ENCODE peak calls at places on chromosomes 7 and 10, in ten cellular contexts. One of them, this sample, is unnamed.

GRCh38 chr10:13684252-13684791 is 97.6 kb downstream of the PRPF18 start:
- DNase-seq in testis: peak; percentile 29
- DNase-seq in right lobe of liver: no peak
- DNase-seq in Panc1: no peak
- DNase-seq in heart left ventricle: peak; percentile 90
- DNase-seq in naive thymus-derived CD4-positive, alpha-beta T cell: no peak
- DNase-seq in ovary: peak; percentile 44
- DNase-seq in CD8-positive, alpha-beta memory T cell: no peak
- DNase-seq in stomach: peak; percentile 43
- DNase-seq in right cardiac atrium: peak; percentile 92
- DNase-seq in this sample: no peak

GRCh38 chr10:1444826-1445225 is 292.5 kb downstream of the ADARB2 start:
- DNase-seq in ovary: no peak
- DNase-seq in Panc1: no peak
- DNase-seq in testis: no peak
- DNase-seq in heart left ventricle: no peak
- DNase-seq in stomach: no peak
- DNase-seq in right cardiac atrium: no peak
- DNase-seq in right lobe of liver: no peak
- DNase-seq in CD8-positive, alpha-beta memory T cell: no peak
- DNase-seq in naive thymus-derived CD4-positive, alpha-beta T cell: no peak
- DNase-seq in this sample: no peak

GRCh38 chr10:34960983-34961382 is 129.2 kb downstream of the CUL2 start:
- DNase-seq in testis: no peak
- DNase-seq in Panc1: no peak
- DNase-seq in naive thymus-derived CD4-positive, alpha-beta T cell: no peak
- DNase-seq in right cardiac atrium: no peak
- DNase-seq in heart left ventricle: no peak
- DNase-seq in right lobe of liver: no peak
- DNase-seq in CD8-positive, alpha-beta memory T cell: no peak
- DNase-seq in stomach: no peak
- DNase-seq in ovary: no peak
- DNase-seq in this sample: no peak

GRCh38 chr10:12299222-12299973 is 49.9 kb upstream of the CAMK1D start:
- DNase-seq in stomach: peak; percentile 33
- DNase-seq in testis: no peak
- DNase-seq in naive thymus-derived CD4-positive, alpha-beta T cell: no peak
- DNase-seq in Panc1: no peak
- DNase-seq in ovary: no peak
- DNase-seq in heart left ventricle: no peak
- DNase-seq in right cardiac atrium: no peak
- DNase-seq in CD8-positive, alpha-beta memory T cell: no peak
- DNase-seq in right lobe of liver: peak; percentile 88
- DNase-seq in this sample: no peak

GRCh38 chr7:151469281-151469680 is 29.3 kb upstream of the CRYGN start:
- DNase-seq in ovary: no peak
- DNase-seq in Panc1: no peak
- DNase-seq in right lobe of liver: no peak
- DNase-seq in heart left ventricle: no peak
- DNase-seq in right cardiac atrium: no peak
- DNase-seq in CD8-positive, alpha-beta memory T cell: no peak
- DNase-seq in testis: no peak
- DNase-seq in stomach: no peak
- DNase-seq in naive thymus-derived CD4-positive, alpha-beta T cell: no peak
- DNase-seq in this sample: no peak

GRCh38 chr7:46218461-46219202 is 297.6 kb upstream of the IGFBP3 start:
- DNase-seq in Panc1: no peak
- DNase-seq in testis: no peak
- DNase-seq in heart left ventricle: no peak
- DNase-seq in right cardiac atrium: no peak
- DNase-seq in right lobe of liver: no peak
- DNase-seq in naive thymus-derived CD4-positive, alpha-beta T cell: no peak
- DNase-seq in CD8-positive, alpha-beta memory T cell: no peak
- DNase-seq in ovary: no peak
- DNase-seq in stomach: no peak
- DNase-seq in this sample: no peak

GRCh38 chr10:79056361-79056735 is 12.4 kb upstream of the ZMIZ1 start:
- DNase-seq in naive thymus-derived CD4-positive, alpha-beta T cell: no peak
- DNase-seq in ovary: peak; percentile 9
- DNase-seq in right cardiac atrium: no peak
- DNase-seq in stomach: peak; percentile 24
- DNase-seq in heart left ventricle: peak; percentile 14
- DNase-seq in testis: no peak
- DNase-seq in Panc1: no peak
- DNase-seq in CD8-positive, alpha-beta memory T cell: peak; percentile 19
- DNase-seq in right lobe of liver: peak; percentile 25
- DNase-seq in this sample: no peak

GRCh38 chr7:7884855-7885254 is 83.7 kb upstream of the GLCCI1 start:
- DNase-seq in right lobe of liver: no peak
- DNase-seq in ovary: no peak
- DNase-seq in heart left ventricle: no peak
- DNase-seq in testis: no peak
- DNase-seq in CD8-positive, alpha-beta memory T cell: no peak
- DNase-seq in right cardiac atrium: no peak
- DNase-seq in naive thymus-derived CD4-positive, alpha-beta T cell: no peak
- DNase-seq in Panc1: no peak
- DNase-seq in stomach: no peak
- DNase-seq in this sample: no peak

GRCh38 chr7:45709168-45710034 is 135.2 kb downstream of the ADCY1 start:
- DNase-seq in heart left ventricle: peak; percentile 64
- DNase-seq in stomach: peak; percentile 35
- DNase-seq in naive thymus-derived CD4-positive, alpha-beta T cell: peak; percentile 12
- DNase-seq in testis: peak; percentile 10
- DNase-seq in Panc1: no peak
- DNase-seq in right lobe of liver: peak; percentile 43
- DNase-seq in ovary: peak; percentile 10
- DNase-seq in right cardiac atrium: peak; percentile 77
- DNase-seq in CD8-positive, alpha-beta memory T cell: no peak
- DNase-seq in this sample: no peak

GRCh38 chr10:121406823-121407545 is 191.3 kb downstream of the FGFR2 start:
- DNase-seq in testis: no peak
- DNase-seq in right lobe of liver: no peak
- DNase-seq in heart left ventricle: no peak
- DNase-seq in naive thymus-derived CD4-positive, alpha-beta T cell: no peak
- DNase-seq in right cardiac atrium: no peak
- DNase-seq in stomach: no peak
- DNase-seq in ovary: no peak
- DNase-seq in CD8-positive, alpha-beta memory T cell: no peak
- DNase-seq in Panc1: no peak
- DNase-seq in this sample: no peak

GRCh38 chr10:68121862-68122261 is 12.6 kb downstream of the MYPN start:
- DNase-seq in CD8-positive, alpha-beta memory T cell: no peak
- DNase-seq in ovary: no peak
- DNase-seq in naive thymus-derived CD4-positive, alpha-beta T cell: no peak
- DNase-seq in stomach: no peak
- DNase-seq in Panc1: no peak
- DNase-seq in heart left ventricle: no peak
- DNase-seq in right cardiac atrium: no peak
- DNase-seq in right lobe of liver: no peak
- DNase-seq in testis: no peak
- DNase-seq in this sample: no peak

GRCh38 chr10:43287056-43288007 is 20.5 kb upstream of the RASGEF1A start:
- DNase-seq in testis: no peak
- DNase-seq in CD8-positive, alpha-beta memory T cell: peak; percentile 73
- DNase-seq in Panc1: peak; percentile 90
- DNase-seq in right lobe of liver: no peak
- DNase-seq in heart left ventricle: no peak
- DNase-seq in stomach: peak; percentile 69
- DNase-seq in right cardiac atrium: no peak
- DNase-seq in ovary: no peak
- DNase-seq in naive thymus-derived CD4-positive, alpha-beta T cell: peak; percentile 66
- DNase-seq in this sample: peak; percentile 55

GRCh38 chr10:29529146-29529545 is 105.6 kb downstream of the SVIL start:
- DNase-seq in testis: no peak
- DNase-seq in right lobe of liver: no peak
- DNase-seq in ovary: no peak
- DNase-seq in Panc1: no peak
- DNase-seq in right cardiac atrium: no peak
- DNase-seq in stomach: no peak
- DNase-seq in CD8-positive, alpha-beta memory T cell: no peak
- DNase-seq in naive thymus-derived CD4-positive, alpha-beta T cell: no peak
- DNase-seq in heart left ventricle: no peak
- DNase-seq in this sample: no peak

GRCh38 chr7:136030867-136031318 is 53.7 kb upstream of the MTPN start:
- DNase-seq in stomach: no peak
- DNase-seq in Panc1: no peak
- DNase-seq in right lobe of liver: no peak
- DNase-seq in CD8-positive, alpha-beta memory T cell: no peak
- DNase-seq in testis: no peak
- DNase-seq in ovary: no peak
- DNase-seq in heart left ventricle: no peak
- DNase-seq in right cardiac atrium: no peak
- DNase-seq in naive thymus-derived CD4-positive, alpha-beta T cell: no peak
- DNase-seq in this sample: no peak
- H3K27me3 ChIP-seq in stomach: no peaks in the 10 kb centered on the region
- H3K27me3 ChIP-seq in Panc1: no peaks in the 10 kb centered on the region
- H3K27me3 ChIP-seq in right lobe of liver: no peaks in the 10 kb centered on the region
- H3K27me3 ChIP-seq in CD8-positive, alpha-beta memory T cell: no peaks in the 10 kb centered on the region
- H3K27me3 ChIP-seq in testis: no peaks in the 10 kb centered on the region
- H3K27me3 ChIP-seq in ovary: no peaks in the 10 kb centered on the region
- H3K27me3 ChIP-seq in heart left ventricle: no peaks in the 10 kb centered on the region
- H3K27me3 ChIP-seq in right cardiac atrium: no peaks in the 10 kb centered on the region
- H3K27me3 ChIP-seq in naive thymus-derived CD4-positive, alpha-beta T cell: no peaks in the 10 kb centered on the region
- H3K27me3 ChIP-seq in this sample: no peaks in the 10 kb centered on the region

GRCh38 chr10:102738692-102739121 is 5.0 kb upstream of the WBP1L start:
- DNase-seq in right cardiac atrium: no peak
- DNase-seq in heart left ventricle: no peak
- DNase-seq in stomach: no peak
- DNase-seq in CD8-positive, alpha-beta memory T cell: no peak
- DNase-seq in ovary: no peak
- DNase-seq in naive thymus-derived CD4-positive, alpha-beta T cell: no peak
- DNase-seq in right lobe of liver: no peak
- DNase-seq in testis: no peak
- DNase-seq in Panc1: no peak
- DNase-seq in this sample: no peak

GRCh38 chr10:102741848-102742247 is 1.9 kb upstream of the WBP1L start:
- DNase-seq in ovary: no peak
- DNase-seq in CD8-positive, alpha-beta memory T cell: no peak
- DNase-seq in stomach: no peak
- DNase-seq in Panc1: no peak
- DNase-seq in heart left ventricle: no peak
- DNase-seq in right cardiac atrium: no peak
- DNase-seq in right lobe of liver: no peak
- DNase-seq in naive thymus-derived CD4-positive, alpha-beta T cell: no peak
- DNase-seq in testis: no peak
- DNase-seq in this sample: no peak

GRCh38 chr10:102743078-102743587 is 615 bp upstream of the WBP1L start:
- DNase-seq in Panc1: no peak
- DNase-seq in ovary: no peak
- DNase-seq in stomach: no peak
- DNase-seq in right cardiac atrium: no peak
- DNase-seq in heart left ventricle: no peak
- DNase-seq in testis: no peak
- DNase-seq in right lobe of liver: no peak
- DNase-seq in naive thymus-derived CD4-positive, alpha-beta T cell: no peak
- DNase-seq in CD8-positive, alpha-beta memory T cell: no peak
- DNase-seq in this sample: no peak

GRCh38 chr10:102743588-102744373 is at the start of gene WBP1L:
- DNase-seq in right cardiac atrium: peak; percentile 98
- DNase-seq in naive thymus-derived CD4-positive, alpha-beta T cell: peak; percentile 88
- DNase-seq in Panc1: peak; percentile 100
- DNase-seq in testis: peak; percentile 99
- DNase-seq in CD8-positive, alpha-beta memory T cell: peak; percentile 97
- DNase-seq in stomach: peak; percentile 97
- DNase-seq in heart left ventricle: peak; percentile 95
- DNase-seq in ovary: peak; percentile 97
- DNase-seq in right lobe of liver: peak; percentile 97
- DNase-seq in this sample: peak; percentile 98

GRCh38 chr10:102740229-102740628 is 3.5 kb upstream of the WBP1L start:
- DNase-seq in naive thymus-derived CD4-positive, alpha-beta T cell: no peak
- DNase-seq in Panc1: no peak
- DNase-seq in testis: no peak
- DNase-seq in stomach: no peak
- DNase-seq in CD8-positive, alpha-beta memory T cell: no peak
- DNase-seq in right lobe of liver: no peak
- DNase-seq in right cardiac atrium: no peak
- DNase-seq in ovary: no peak
- DNase-seq in heart left ventricle: no peak
- DNase-seq in this sample: no peak
- H3K27me3 ChIP-seq in naive thymus-derived CD4-positive, alpha-beta T cell: no peaks in the 10 kb centered on the region
- H3K27me3 ChIP-seq in Panc1: no peaks in the 10 kb centered on the region
- H3K27me3 ChIP-seq in testis: no peaks in the 10 kb centered on the region
- H3K27me3 ChIP-seq in stomach: no peaks in the 10 kb centered on the region
- H3K27me3 ChIP-seq in CD8-positive, alpha-beta memory T cell: no peaks in the 10 kb centered on the region
- H3K27me3 ChIP-seq in right lobe of liver: no peaks in the 10 kb centered on the region
- H3K27me3 ChIP-seq in right cardiac atrium: no peaks in the 10 kb centered on the region
- H3K27me3 ChIP-seq in ovary: no peaks in the 10 kb centered on the region
- H3K27me3 ChIP-seq in heart left ventricle: no peaks in the 10 kb centered on the region
- H3K27me3 ChIP-seq in this sample: no peaks in the 10 kb centered on the region

DNA sequence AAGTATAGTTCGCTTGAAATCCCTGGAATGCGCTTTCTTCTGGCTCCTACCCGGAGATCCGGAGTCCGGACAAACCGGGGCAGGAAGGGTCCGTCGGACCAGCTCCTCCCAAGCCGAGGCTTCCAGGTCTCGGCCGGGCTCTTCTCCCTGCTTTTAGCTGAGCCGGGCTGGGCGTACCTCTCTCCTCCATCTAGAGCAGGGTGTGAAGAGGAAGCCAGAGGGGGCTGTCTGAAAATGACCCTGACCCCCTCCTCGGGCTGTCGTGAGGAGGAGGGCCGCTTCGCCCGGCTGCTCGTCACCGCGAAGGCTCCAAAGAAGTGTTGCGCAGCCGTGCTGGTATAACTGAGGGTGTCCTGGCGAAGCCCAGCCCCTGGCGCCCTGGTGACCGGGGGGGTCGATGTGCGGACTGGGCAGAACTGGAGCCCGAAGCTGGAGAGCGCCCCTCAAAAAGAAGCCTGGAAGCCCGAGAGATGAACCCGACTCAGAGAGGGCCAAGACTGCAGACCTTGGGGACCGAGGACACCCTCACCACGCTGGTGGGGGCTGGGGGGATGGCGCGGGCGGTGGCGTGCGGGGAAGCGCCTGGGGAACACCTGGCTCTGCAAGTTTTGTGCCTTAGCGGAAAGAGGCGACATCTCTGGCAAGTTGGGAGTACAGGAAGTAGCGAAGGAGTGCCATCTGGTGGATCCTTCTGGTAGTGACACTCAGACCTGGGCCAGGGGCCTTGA is 5.7 kb downstream of the KAZALD1 start:
- DNase-seq in CD8-positive, alpha-beta memory T cell: peak; percentile 80
- DNase-seq in Panc1: no peak
- DNase-seq in heart left ventricle: peak; percentile 71
- DNase-seq in stomach: peak; percentile 82
- DNase-seq in testis: peak; percentile 89
- DNase-seq in right cardiac atrium: peak; percentile 81
- DNase-seq in naive thymus-derived CD4-positive, alpha-beta T cell: peak; percentile 79
- DNase-seq in right lobe of liver: peak; percentile 75
- DNase-seq in ovary: peak; percentile 80
- DNase-seq in this sample: peak; percentile 72
- H3K27me3 ChIP-seq in CD8-positive, alpha-beta memory T cell: peaks cover 46% of the 10 kb centered on the region
- H3K27me3 ChIP-seq in Panc1: no peaks in the 10 kb centered on the region
- H3K27me3 ChIP-seq in heart left ventricle: no peaks in the 10 kb centered on the region
- H3K27me3 ChIP-seq in stomach: peaks cover 62% of the 10 kb centered on the region
- H3K27me3 ChIP-seq in testis: no peaks in the 10 kb centered on the region
- H3K27me3 ChIP-seq in right cardiac atrium: no peaks in the 10 kb centered on the region
- H3K27me3 ChIP-seq in naive thymus-derived CD4-positive, alpha-beta T cell: peaks cover 12% of the 10 kb centered on the region
- H3K27me3 ChIP-seq in right lobe of liver: no peaks in the 10 kb centered on the region
- H3K27me3 ChIP-seq in ovary: peaks cover 3% of the 10 kb centered on the region
- H3K27me3 ChIP-seq in this sample: peaks cover 45% of the 10 kb centered on the region

DNA sequence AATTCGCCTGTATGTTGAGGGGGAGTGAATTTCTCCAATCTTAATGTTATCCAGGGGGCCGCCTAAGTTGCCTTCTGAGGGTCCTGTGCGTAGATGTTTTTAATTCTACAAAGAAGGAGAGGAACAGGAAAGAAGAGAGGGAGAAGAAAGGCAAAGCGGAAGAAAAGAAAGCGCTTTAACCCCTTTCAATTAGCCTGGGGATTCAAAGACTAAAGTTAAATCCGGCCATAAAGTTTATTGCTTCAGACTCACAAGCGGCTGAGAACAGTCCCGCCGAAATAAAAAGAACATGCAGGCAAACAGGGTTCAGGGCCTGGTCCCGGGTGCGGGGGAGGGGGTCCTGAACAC is 4.5 kb downstream of the HOXA5 start:
- DNase-seq in Panc1: no peak
- DNase-seq in right cardiac atrium: no peak
- DNase-seq in ovary: no peak
- DNase-seq in right lobe of liver: no peak
- DNase-seq in heart left ventricle: no peak
- DNase-seq in CD8-positive, alpha-beta memory T cell: no peak
- DNase-seq in naive thymus-derived CD4-positive, alpha-beta T cell: no peak
- DNase-seq in testis: no peak
- DNase-seq in stomach: no peak
- DNase-seq in this sample: no peak
- H3K27me3 ChIP-seq in Panc1: no peaks in the 10 kb centered on the region
- H3K27me3 ChIP-seq in right cardiac atrium: peaks cover 2% of the 10 kb centered on the region
- H3K27me3 ChIP-seq in ovary: no peaks in the 10 kb centered on the region
- H3K27me3 ChIP-seq in right lobe of liver: peaks cover 58% of the 10 kb centered on the region
- H3K27me3 ChIP-seq in heart left ventricle: peaks cover 46% of the 10 kb centered on the region
- H3K27me3 ChIP-seq in CD8-positive, alpha-beta memory T cell: peaks cover 23% of the 10 kb centered on the region
- H3K27me3 ChIP-seq in naive thymus-derived CD4-positive, alpha-beta T cell: peaks cover 6% of the 10 kb centered on the region
- H3K27me3 ChIP-seq in testis: no peaks in the 10 kb centered on the region
- H3K27me3 ChIP-seq in stomach: peaks cover 92% of the 10 kb centered on the region
- H3K27me3 ChIP-seq in this sample: peaks cover 9% of the 10 kb centered on the region